ENCODE peak calls at places on chromosome 18, in seven cellular contexts. Y is cardiac muscle cell, Q is sigmoid colon, L is A549, X is left ventricle myocardium inferior, B is fibroblast of lung, T is WERI-Rb-1. P is an unnamed sample.

GRCh38 chr18:9578306-9578705 is 36.1 kb downstream of the PPP4R1 start:
- DNase-seq in B (no peak), Q (no peak), Y (no peak), L (no peak), T (no peak), X (no peak), P (no peak)

GRCh38 chr18:26919656-26920055 is 54.1 kb upstream of the AQP4 start:
- DNase-seq in B (peak; percentile 3), L (peak; percentile 5), Y (peak; percentile 87), X (no peak), T (no peak), Q (no peak), P (no peak)

GRCh38 chr18:2843161-2843560 is 3.6 kb upstream of the EMILIN2 start:
- DNase-seq in Q (no peak), X (no peak), T (no peak), B (no peak), Y (no peak), L (no peak), P (no peak)

GRCh38 chr18:435940-436339 is 64.6 kb downstream of the COLEC12 start:
- DNase-seq in B (peak; percentile 70), X (no peak), Y (no peak), Q (no peak), T (no peak), L (no peak), P (no peak)

GRCh38 chr18:23207994-23208393 is 72.7 kb downstream of the CABLES1 start:
- DNase-seq in Q (no peak), Y (no peak), B (no peak), X (no peak), T (no peak), L (no peak), P (no peak)

GRCh38 chr18:43620936-43621335 is 343.6 kb upstream of the SYT4 start:
- DNase-seq in B (peak; percentile 16), X (no peak), T (no peak), L (peak; percentile 16), Y (peak; percentile 65), Q (no peak), P (no peak)

GRCh38 chr18:63140997-63141776 is 178.4 kb downstream of the BCL2 start:
- DNase-seq in B (no peak), Q (no peak), L (no peak), X (no peak), T (peak; percentile 28), Y (no peak), P (no peak)

GRCh38 chr18:267688-268552 is at the start of gene THOC1:
- DNase-seq in Q (peak; percentile 96), L (peak; percentile 89), B (peak; percentile 94), X (peak; percentile 93), T (peak; percentile 93), Y (peak; percentile 95), P (peak; percentile 97)

GRCh38 chr18:56937874-56938273 is 209.0 kb upstream of the BOD1L2 start:
- DNase-seq in T (no peak), Y (no peak), Q (no peak), X (no peak), B (no peak), L (no peak), P (no peak)

GRCh38 chr18:9802774-9803697 is 82.7 kb upstream of the TXNDC2 start:
- DNase-seq in T (no peak), Q (no peak), B (peak; percentile 35), Y (no peak), X (no peak), L (no peak), P (no peak)

GRCh38 chr18:59612461-59612860 is 84.8 kb downstream of the CCBE1 start:
- DNase-seq in L (no peak), Q (no peak), Y (no peak), X (no peak), B (peak; percentile 92), T (no peak), P (no peak)

GRCh38 chr18:25234740-25235345 is 117.1 kb downstream of the ZNF521 start:
- DNase-seq in L (no peak), T (no peak), Q (no peak), X (no peak), B (no peak), Y (peak; percentile 49), P (no peak)

GRCh38 chr18:46283268-46283667 is 179.1 kb downstream of the HAUS1 start:
- DNase-seq in Q (no peak), B (peak; percentile 54), L (no peak), Y (no peak), T (no peak), X (no peak), P (no peak)

GRCh38 chr18:6959110-6959509 is 158.5 kb downstream of the LAMA1 start:
- DNase-seq in T (no peak), L (no peak), Q (no peak), X (no peak), Y (no peak), B (no peak), P (peak; percentile 60)

GRCh38 chr18:62763101-62763521 is 47.8 kb downstream of the PHLPP1 start:
- DNase-seq in T (no peak), Q (no peak), B (peak; percentile 39), Y (no peak), L (no peak), X (no peak), P (no peak)

GRCh38 chr18:49177071-49177470 is 226.3 kb upstream of the SMAD7 start:
- DNase-seq in Y (no peak), L (no peak), Q (no peak), B (no peak), X (no peak), T (no peak), P (no peak)

GRCh38 chr18:62044490-62045000 is 142.3 kb downstream of the PIGN start:
- DNase-seq in X (no peak), B (no peak), Q (no peak), L (no peak), T (no peak), Y (no peak), P (no peak)

GRCh38 chr18:63186520-63186919 is 133.0 kb downstream of the BCL2 start:
- DNase-seq in Q (no peak), X (no peak), T (no peak), L (no peak), Y (no peak), B (no peak), P (no peak)

GRCh38 chr18:78731423-78732032 is 248.1 kb upstream of the SALL3 start:
- DNase-seq in L (no peak), Y (no peak), Q (no peak), T (peak; percentile 5), X (no peak), B (no peak), P (no peak)

GRCh38 chr18:12432196-12432595 is 24.5 kb downstream of the PRELID3A start:
- DNase-seq in Y (no peak), B (no peak), T (no peak), Q (no peak), L (no peak), X (no peak), P (no peak)

GRCh38 chr18:11147962-11148654 is 1.3 kb downstream of the PIEZO2 start:
- DNase-seq in B (no peak), Q (no peak), L (no peak), Y (no peak), T (no peak), X (no peak), P (peak; percentile 65)

GRCh38 chr18:35063875-35064274 is 22.7 kb downstream of the MAPRE2 start:
- DNase-seq in L (no peak), Y (no peak), Q (no peak), X (no peak), T (no peak), B (no peak), P (no peak)

GRCh38 chr18:35064291-35064690 is 23.1 kb downstream of the MAPRE2 start:
- DNase-seq in Y (no peak), T (no peak), X (no peak), B (no peak), Q (no peak), L (no peak), P (no peak)

GRCh38 chr18:35059280-35059927 is 18.2 kb downstream of the MAPRE2 start:
- DNase-seq in T (no peak), Y (no peak), L (no peak), Q (no peak), B (no peak), X (no peak), P (no peak)

GRCh38 chr18:35062408-35062807 is 21.2 kb downstream of the MAPRE2 start:
- DNase-seq in T (no peak), X (no peak), Q (no peak), Y (no peak), B (no peak), L (no peak), P (no peak)

GRCh38 chr18:35060092-35060491 is 18.9 kb downstream of the MAPRE2 start:
- DNase-seq in B (no peak), T (peak; percentile 8), L (no peak), Q (no peak), Y (no peak), X (no peak), P (no peak)
- H3K27ac ChIP-seq in B (no peak overlapping the region), T (no peak overlapping the region), L (no peak overlapping the region), Q (no peak overlapping the region), Y (no peak overlapping the region), X (peak overlapping the region; percentile 47), P (no peak overlapping the region)

GRCh38 chr18:13613591-13614317 is 112.6 kb downstream of the FAM210A start:
- DNase-seq in X (no peak), B (no peak), T (no peak), L (no peak), Q (peak; percentile 44), Y (no peak), P (no peak)
- H3K4me3 ChIP-seq in X (no peak overlapping the region), B (no peak overlapping the region), T (no peak overlapping the region), L (no peak overlapping the region), Q (no peak overlapping the region), Y (no peak overlapping the region), P (no peak overlapping the region)

GRCh38 chr18:41532344-41533086 is 422.5 kb upstream of the PIK3C3 start:
- DNase-seq in Y (peak; percentile 46), T (peak; percentile 8), X (no peak), B (no peak), L (no peak), Q (no peak), P (no peak)
- TF ChIP-seq CTCF in Y (peak; percentile 37), T (peak; percentile 31), X (no peak), B (peak; percentile 16), L (no peak), Q (no peak), P (no peak)

GRCh38 chr18:34709631-34710429 is at the start of gene DTNA:
- DNase-seq in T (no peak), L (no peak), X (no peak), Q (no peak), B (peak; percentile 97), Y (peak; percentile 32), P (no peak)

GRCh38 chr18:34710430-34711386 is 610 bp downstream of the DTNA start:
- DNase-seq in L (no peak), X (no peak), T (no peak), B (peak; percentile 57), Q (no peak), Y (no peak), P (no peak)

GRCh38 chr18:34709104-34709503 is 994 bp upstream of the DTNA start:
- DNase-seq in B (peak; percentile 73), L (peak; percentile 34), T (no peak), Q (peak; percentile 76), X (no peak), Y (no peak), P (peak; percentile 56)

GRCh38 chr18:34704823-34705222 is 5.3 kb upstream of the DTNA start:
- DNase-seq in Q (no peak), X (no peak), B (no peak), Y (no peak), L (no peak), T (no peak), P (no peak)

DNA sequence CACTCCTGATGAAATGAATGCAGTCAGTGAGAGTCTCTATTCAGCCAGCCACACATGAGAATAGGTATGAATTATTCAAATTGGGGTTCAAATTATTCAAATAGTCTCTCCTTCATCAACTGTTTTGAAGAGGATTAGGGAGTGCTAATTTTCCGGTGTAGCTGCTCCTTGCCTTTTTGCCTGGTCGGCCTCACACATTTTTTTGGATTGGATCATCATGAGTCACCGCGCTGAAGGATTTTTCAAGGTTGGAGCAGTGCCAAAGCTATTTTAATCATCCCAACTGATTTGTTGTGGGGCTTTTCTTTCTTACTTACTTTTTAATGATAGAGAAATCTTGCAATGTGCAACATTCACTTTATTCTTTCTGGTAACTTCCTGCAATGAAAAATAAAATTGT is 2.4 kb upstream of the DTNA start:
- DNase-seq in X (no peak), L (peak; percentile 35), Q (peak; percentile 81), T (no peak), Y (peak; percentile 66), B (peak; percentile 90), P (no peak)
- H3K27ac ChIP-seq in X (peak overlapping the region; percentile 84), L (no peak overlapping the region), Q (peak overlapping the region; percentile 74), T (no peak overlapping the region), Y (no peak overlapping the region), B (peak overlapping the region; percentile 88), P (no peak overlapping the region)